ENCODE peak calls at places on chromosome 11, in four cellular contexts. One of them, this sample, is unnamed.

GRCh38 chr11:16968196-16968595 is 46.0 kb downstream of the PLEKHA7 start:
- DNase-seq in PC-3: no peak
- DNase-seq in hypothalamus: no peak
- DNase-seq in naive thymus-derived CD4-positive, alpha-beta T cell: no peak
- DNase-seq in this sample: no peak

GRCh38 chr11:95231881-95232605 is 1.0 kb upstream of the SESN3 start:
- DNase-seq in PC-3: no peak
- DNase-seq in hypothalamus: peak; percentile 64
- DNase-seq in naive thymus-derived CD4-positive, alpha-beta T cell: peak; percentile 69
- DNase-seq in this sample: peak; percentile 76

GRCh38 chr11:110856993-110857812 is 145.0 kb upstream of the ARHGAP20 start:
- DNase-seq in PC-3: no peak
- DNase-seq in hypothalamus: no peak
- DNase-seq in naive thymus-derived CD4-positive, alpha-beta T cell: no peak
- DNase-seq in this sample: no peak

GRCh38 chr11:9320047-9320446 is 5.7 kb upstream of the TMEM41B start:
- DNase-seq in PC-3: peak; percentile 66
- DNase-seq in hypothalamus: no peak
- DNase-seq in naive thymus-derived CD4-positive, alpha-beta T cell: no peak
- DNase-seq in this sample: no peak

GRCh38 chr11:45390407-45390806 is 104.3 kb upstream of the SYT13 start:
- DNase-seq in PC-3: no peak
- DNase-seq in hypothalamus: no peak
- DNase-seq in naive thymus-derived CD4-positive, alpha-beta T cell: no peak
- DNase-seq in this sample: no peak

GRCh38 chr11:45266693-45267451 is 19.3 kb downstream of the SYT13 start:
- DNase-seq in PC-3: no peak
- DNase-seq in hypothalamus: no peak
- DNase-seq in naive thymus-derived CD4-positive, alpha-beta T cell: no peak
- DNase-seq in this sample: no peak

GRCh38 chr11:77590194-77590591 is 440 bp downstream of the AQP11 start:
- DNase-seq in PC-3: peak; percentile 73
- DNase-seq in hypothalamus: peak; percentile 58
- DNase-seq in naive thymus-derived CD4-positive, alpha-beta T cell: peak; percentile 10
- DNase-seq in this sample: peak; percentile 46

GRCh38 chr11:96054870-96055705 is 131.2 kb upstream of the MTMR2 start:
- DNase-seq in PC-3: peak; percentile 77
- DNase-seq in hypothalamus: no peak
- DNase-seq in naive thymus-derived CD4-positive, alpha-beta T cell: peak; percentile 29
- DNase-seq in this sample: peak; percentile 20

GRCh38 chr11:100918551-100919500 is 210.8 kb downstream of the PGR start:
- DNase-seq in PC-3: peak; percentile 77
- DNase-seq in hypothalamus: no peak
- DNase-seq in naive thymus-derived CD4-positive, alpha-beta T cell: no peak
- DNase-seq in this sample: peak; percentile 5

GRCh38 chr11:15603208-15603607 is 488.5 kb downstream of the INSC start:
- DNase-seq in PC-3: no peak
- DNase-seq in hypothalamus: no peak
- DNase-seq in naive thymus-derived CD4-positive, alpha-beta T cell: no peak
- DNase-seq in this sample: peak; percentile 32